ENCODE peak calls at places on chromosomes 7 and 10, in seven cellular contexts. T is activated CD8-positive, alpha-beta T cell treated with anti-CD3 and anti-CD28 coated beads, Interleukin-2, amount 10 ng/mL, durations not matched to agents 7 days and 5 days; Q is activated T-cell treated with anti-CD3 and anti-CD28 coated beads, Interleukin-2, amount 50 U/mL, for 4 hours; Z is left lung; V is pancreas; W is heart left ventricle; O is left colon. S is an unnamed sample.
A peak's percentile ranks its signal among the peaks of the same experiment; 100 is the strongest.

GRCh38 chr7:142036384-142036783 is 40.7 kb downstream of the MGAM start:
- ATAC-seq in O (peak; percentile 45), V (no peak), T (no peak), Q (no peak), Z (peak; percentile 47), W (no peak), S (no peak)

GRCh38 chr7:134905375-134905774 is 80.9 kb upstream of the AGBL3 start:
- ATAC-seq in T (no peak), Z (peak; percentile 80), O (no peak), W (peak; percentile 87), V (peak; percentile 37), Q (no peak), S (peak; percentile 53)

GRCh38 chr7:2087744-2088143 is 145.0 kb downstream of the MAD1L1 start:
- ATAC-seq in T (no peak), O (no peak), W (no peak), Z (peak; percentile 30), Q (no peak), V (peak; percentile 28), S (no peak)

GRCh38 chr7:105036217-105037168 is 22.5 kb downstream of the KMT2E start:
- ATAC-seq in V (no peak), T (no peak), O (peak; percentile 38), Q (peak; percentile 29), Z (no peak), W (peak; percentile 21), S (peak; percentile 39)

GRCh38 chr10:15348579-15348978 is 22.5 kb downstream of the FAM171A1 start:
- ATAC-seq in Z (peak; percentile 21), W (no peak), Q (no peak), V (no peak), O (peak; percentile 39), T (no peak), S (no peak)

GRCh38 chr7:42480304-42480665 is 243.3 kb upstream of the GLI3 start:
- ATAC-seq in V (no peak), Z (peak; percentile 44), W (peak; percentile 79), T (no peak), Q (no peak), O (no peak), S (no peak)

GRCh38 chr7:130741336-130741995 is 7.5 kb upstream of the KLF14 start:
- ATAC-seq in Q (no peak), W (peak; percentile 60), O (no peak), Z (peak; percentile 63), T (no peak), V (no peak), S (no peak)

GRCh38 chr10:11036424-11037011 is 18.8 kb downstream of the CELF2 start:
- ATAC-seq in Z (peak; percentile 75), V (peak; percentile 90), O (peak; percentile 91), T (no peak), Q (no peak), W (peak; percentile 50), S (no peak)

GRCh38 chr10:73340121-73340520 is 18.5 kb downstream of the CFAP70 start:
- ATAC-seq in W (no peak), T (no peak), Q (no peak), Z (no peak), O (no peak), V (no peak), S (no peak)

GRCh38 chr10:97196213-97197029 is 10.7 kb upstream of the SLIT1 start:
- ATAC-seq in Z (peak; percentile 92), T (peak; percentile 90), W (peak; percentile 79), O (peak; percentile 74), Q (peak; percentile 92), V (peak; percentile 90), S (peak; percentile 94)

GRCh38 chr7:40733111-40733510 is 598.3 kb downstream of the SUGCT start:
- ATAC-seq in W (no peak), T (no peak), Q (no peak), Z (no peak), V (no peak), O (peak; percentile 19), S (peak; percentile 76)

GRCh38 chr10:8298871-8299570 is 244.5 kb downstream of the GATA3 start:
- ATAC-seq in T (no peak), O (no peak), V (no peak), Q (no peak), W (no peak), Z (no peak), S (no peak)

GRCh38 chr10:60312818-60313588 is 76.7 kb downstream of the ANK3 start:
- ATAC-seq in Q (no peak), T (no peak), Z (peak; percentile 33), O (peak; percentile 18), W (no peak), V (no peak), S (peak; percentile 80)

GRCh38 chr10:89665302-89665701 is 20.3 kb upstream of the PANK1 start:
- ATAC-seq in T (no peak), W (no peak), Z (no peak), Q (no peak), O (no peak), V (no peak), S (no peak)

GRCh38 chr10:20059084-20059835 is 243.0 kb downstream of the PLXDC2 start:
- ATAC-seq in T (no peak), Z (peak; percentile 63), W (peak; percentile 57), V (peak; percentile 41), Q (no peak), O (no peak), S (no peak)

GRCh38 chr7:37633048-37633447 is 50.5 kb upstream of the GPR141 start:
- ATAC-seq in V (no peak), Z (no peak), W (no peak), O (no peak), T (no peak), Q (no peak), S (no peak)

GRCh38 chr7:139777948-139778841 is at the start of gene HIPK2:
- ATAC-seq in Q (peak; percentile 61), T (peak; percentile 71), O (peak; percentile 82), W (peak; percentile 88), Z (peak; percentile 78), V (peak; percentile 74), S (peak; percentile 56)

GRCh38 chr10:110779489-110779888 is 92.2 kb upstream of the PDCD4 start:
- ATAC-seq in V (no peak), W (no peak), T (no peak), Q (no peak), Z (no peak), O (no peak), S (no peak)

GRCh38 chr10:114228156-114228555 is 10.9 kb upstream of the VWA2 start:
- ATAC-seq in T (no peak), V (no peak), Z (no peak), Q (no peak), W (no peak), O (no peak), S (no peak)